ENCODE peak calls at places on chromosomes 4 and X, in six cellular contexts. B is SK-N-SH, L is stomach, N is transverse colon, P is A549, R is tibial nerve. Q is an unnamed sample.

GRCh38 chr4:90328558-90328957 is 201.4 kb downstream of the CCSER1 start:
- DNase-seq in B (peak; percentile 44), L (no peak), N (peak; percentile 33), P (no peak), R (no peak), Q (no peak)

GRCh38 chrX:153668423-153669173 is 5.0 kb downstream of the PNCK start:
- DNase-seq in B (no peak), L (no peak), N (no peak), P (no peak), R (no peak), Q (no peak)

GRCh38 chr4:156420557-156420956 is 466.9 kb upstream of the CTSO start:
- DNase-seq in B (no peak), L (no peak), N (no peak), P (no peak), R (no peak), Q (no peak)

GRCh38 chr4:14877246-14878220 is 124.7 kb upstream of the CPEB2 start:
- DNase-seq in B (peak; percentile 34), L (peak; percentile 56), N (no peak), P (no peak), R (no peak), Q (no peak)

GRCh38 chrX:38805294-38806053 is 4.2 kb downstream of the MID1IP1 start:
- DNase-seq in B (peak; percentile 53), L (peak; percentile 74), N (peak; percentile 71), P (peak; percentile 21), R (peak; percentile 44), Q (peak; percentile 75)

GRCh38 chr4:152935138-152935537 is 985 bp upstream of the FHDC1 start:
- DNase-seq in B (no peak), L (peak; percentile 62), N (peak; percentile 66), P (peak; percentile 18), R (no peak), Q (no peak)

GRCh38 chrX:154546354-154547244 is at the start of gene G6PD:
- DNase-seq in B (peak; percentile 95), L (peak; percentile 80), N (peak; percentile 83), P (peak; percentile 65), R (peak; percentile 47), Q (no peak)

GRCh38 chr4:70681730-70682129 is 6.6 kb upstream of the UTP3 start:
- DNase-seq in B (no peak), L (no peak), N (no peak), P (no peak), R (no peak), Q (no peak)

GRCh38 chrX:119516157-119516702 is 48.0 kb downstream of the SLC25A5 start:
- DNase-seq in B (peak; percentile 75), L (no peak), N (peak; percentile 23), P (peak; percentile 71), R (no peak), Q (no peak)

GRCh38 chrX:65528705-65529340 is 5.8 kb downstream of the LAS1L start:
- DNase-seq in B (peak; percentile 74), L (peak; percentile 61), N (peak; percentile 60), P (peak; percentile 75), R (no peak), Q (no peak)

GRCh38 chr4:4410271-4410670 is 23.4 kb downstream of the NSG1 start:
- DNase-seq in B (no peak), L (no peak), N (no peak), P (no peak), R (no peak), Q (no peak)

GRCh38 chrX:34918091-34918736 is 24.4 kb upstream of the FAM47B start:
- DNase-seq in B (no peak), L (no peak), N (no peak), P (peak; percentile 8), R (no peak), Q (no peak)

DNA sequence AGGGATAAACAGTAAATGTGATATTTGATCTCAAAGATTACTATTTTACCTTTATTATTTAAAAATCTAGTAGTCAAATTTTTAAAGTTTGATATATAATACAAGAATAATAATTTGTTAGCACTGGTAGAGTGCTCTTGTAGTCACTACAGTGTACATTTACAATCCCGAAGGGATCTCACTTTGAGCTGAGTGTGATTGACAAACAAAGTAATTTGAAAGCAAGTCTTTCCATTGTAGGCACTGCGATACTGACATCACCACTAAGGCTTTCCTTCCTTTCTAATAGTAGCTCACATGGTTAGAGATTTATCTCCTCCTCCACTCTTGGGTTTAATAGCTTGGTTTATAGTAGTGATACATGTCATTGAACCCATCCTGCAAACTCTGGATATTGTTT is 280.6 kb downstream of the PARM1 start:
- DNase-seq in B (no peak), L (no peak), N (no peak), P (no peak), R (no peak), Q (no peak)
- H3K4me3 ChIP-seq in B (no peak overlapping the region), L (no peak overlapping the region), N (no peak overlapping the region), P (no peak overlapping the region), R (no peak overlapping the region), Q (no peak overlapping the region)

DNA sequence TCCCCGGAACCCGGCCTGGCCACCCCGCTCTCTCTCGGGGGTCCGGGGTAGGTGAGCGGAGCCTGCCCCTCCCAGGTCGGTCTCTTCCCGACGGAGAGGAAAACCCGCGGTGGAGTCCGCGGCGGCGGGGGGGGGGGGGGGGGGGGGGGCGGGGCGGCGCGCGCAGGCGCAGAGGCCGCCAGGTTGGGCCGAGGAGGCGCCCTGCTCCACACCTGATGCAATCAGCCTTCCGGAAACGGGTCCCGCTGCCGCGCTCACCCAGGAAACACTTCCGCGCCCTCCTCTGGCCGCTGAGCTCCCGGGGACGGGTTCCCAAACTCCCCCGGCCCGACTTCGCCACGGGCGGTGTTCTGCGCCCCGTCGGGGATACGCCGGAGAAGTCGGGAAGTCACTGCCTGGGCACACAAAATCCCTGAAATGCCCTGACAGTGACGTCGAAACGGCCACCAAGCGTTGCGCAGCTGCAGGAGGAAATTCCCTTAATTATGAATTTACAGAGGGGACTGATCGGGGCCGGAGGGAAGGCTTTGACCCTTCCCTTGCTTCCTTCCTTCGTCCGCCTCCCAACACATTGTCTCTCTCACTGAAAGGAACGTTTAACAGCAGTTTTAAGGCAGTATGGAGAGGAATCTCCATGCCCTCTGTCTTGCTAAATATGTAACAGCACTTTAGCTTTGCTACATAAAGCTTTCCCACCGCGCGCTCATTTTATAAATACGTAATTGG is 2.1 kb upstream of the APBB2 start:
- DNase-seq in B (peak; percentile 91), L (peak; percentile 87), N (peak; percentile 86), P (peak; percentile 81), R (no peak), Q (peak; percentile 86)
- TF ChIP-seq EP300 in B (no peak), L (no peak), N (no peak), P (no peak), R (peak; percentile 67), Q (no peak)

DNA sequence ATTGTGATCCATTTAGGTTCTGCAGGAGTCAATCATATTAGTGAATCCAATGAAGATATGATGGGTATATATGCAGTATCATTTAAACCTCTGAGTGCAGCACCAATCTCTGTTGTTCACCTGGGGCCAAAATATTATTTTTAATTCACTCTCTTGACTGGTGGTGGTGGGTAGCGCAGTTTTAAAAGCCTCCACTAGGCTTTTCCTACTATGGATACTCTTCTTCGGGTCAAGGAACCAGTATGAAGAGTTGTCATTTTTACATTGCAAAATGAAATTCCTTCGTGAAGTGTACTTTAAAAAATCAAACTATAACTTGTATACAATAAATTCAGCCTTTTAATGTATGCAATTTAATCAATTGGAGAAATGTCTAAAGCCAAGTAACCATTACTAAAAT is 56.5 kb downstream of the QRFPR start:
- DNase-seq in B (no peak), L (no peak), N (no peak), P (no peak), R (no peak), Q (no peak)
- TF ChIP-seq CTCF in B (no peak), L (no peak), N (no peak), P (no peak), R (no peak), Q (no peak)

GRCh38 chr4:6420036-6420435 is 52.4 kb downstream of the PPP2R2C start:
- DNase-seq in B (no peak), L (no peak), N (no peak), P (no peak), R (no peak), Q (no peak)

GRCh38 chr4:6419452-6420028 is 52.9 kb downstream of the PPP2R2C start:
- DNase-seq in B (no peak), L (no peak), N (no peak), P (no peak), R (no peak), Q (no peak)

GRCh38 chr4:6421397-6421796 is 51.0 kb downstream of the PPP2R2C start:
- DNase-seq in B (no peak), L (no peak), N (no peak), P (no peak), R (no peak), Q (no peak)

GRCh38 chr4:6422105-6422504 is 50.3 kb downstream of the PPP2R2C start:
- DNase-seq in B (no peak), L (no peak), N (no peak), P (no peak), R (no peak), Q (no peak)

DNA sequence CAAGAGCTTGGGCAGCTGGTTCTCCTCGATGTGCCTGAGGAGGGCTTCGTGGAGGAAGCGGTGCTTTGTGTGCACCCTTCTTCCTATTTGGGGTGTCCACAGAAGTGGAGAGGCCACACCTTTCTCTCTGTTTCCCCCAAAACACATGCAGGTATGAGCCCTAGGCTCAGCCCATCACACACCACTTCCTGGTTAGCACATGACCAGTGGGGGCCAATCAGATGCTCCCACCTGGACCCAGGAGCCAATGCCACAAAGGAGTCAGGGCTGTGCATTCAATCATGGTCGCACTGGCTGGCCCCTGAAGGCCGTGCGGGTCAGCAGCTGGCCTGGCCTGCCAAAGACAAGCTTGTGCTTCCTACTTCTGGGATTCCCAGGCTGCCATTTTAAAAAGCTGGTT is 51.4 kb downstream of the PPP2R2C start:
- DNase-seq in B (no peak), L (no peak), N (no peak), P (no peak), R (no peak), Q (no peak)
- H3K4me3 ChIP-seq in B (no peak overlapping the region), L (no peak overlapping the region), N (no peak overlapping the region), P (no peak overlapping the region), R (no peak overlapping the region), Q (no peak overlapping the region)

DNA sequence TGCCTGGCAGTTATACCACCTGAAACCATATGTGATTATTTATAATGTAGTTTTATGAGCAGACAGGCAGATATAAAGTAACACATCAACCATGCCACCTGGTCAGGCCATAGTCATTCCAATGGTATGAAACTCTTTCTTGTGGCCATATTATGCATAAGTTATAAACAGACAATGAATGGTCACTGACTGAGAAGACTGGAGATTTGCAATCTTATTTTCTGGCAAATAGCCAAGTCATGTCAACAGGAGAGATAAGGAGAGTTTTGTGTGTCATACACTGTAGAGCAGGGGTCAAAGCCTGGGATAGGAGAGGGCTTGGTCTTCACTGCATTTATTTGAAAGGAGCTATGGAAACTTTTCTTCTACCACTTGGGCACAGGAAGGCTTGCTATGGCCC is 29.5 kb downstream of the SORBS2 start:
- DNase-seq in B (peak; percentile 28), L (no peak), N (no peak), P (peak; percentile 3), R (no peak), Q (no peak)
- TF ChIP-seq EP300 in B (no peak), L (no peak), N (no peak), P (no peak), R (no peak), Q (no peak)